ENCODE peak calls at places on chromosomes 11 and 22, in ten cellular contexts. S is effector memory CD4-positive, alpha-beta T cell; W is tibial nerve; M is astrocyte; V is iPS DF 6.9; N is uterus; G is lung; Z is IMR-90; L is adipocyte; R is transverse colon. Y is an unnamed sample. For H3K9me3, the result is how much of the 10 kb centered on the place peaks cover.

GRCh38 chr11:17526326-17526725 is 17.9 kb downstream of the USH1C start:
- DNase-seq in W (no peak), R (no peak), S (no peak), G (no peak), Z (no peak), L (no peak), M (no peak), N (no peak), V (no peak), Y (no peak)

GRCh38 chr11:106162190-106162589 is 84.7 kb downstream of the AASDHPPT start:
- DNase-seq in R (no peak), L (no peak), N (no peak), Z (no peak), W (no peak), V (no peak), M (no peak), G (no peak), S (no peak), Y (no peak)

GRCh38 chr11:68942090-68942620 is 38.5 kb downstream of the IGHMBP2 start:
- DNase-seq in N (no peak), V (no peak), M (no peak), L (peak), Z (no peak), W (no peak), G (no peak), S (no peak), R (no peak), Y (no peak)

GRCh38 chr11:1564535-1565172 is 7.4 kb downstream of the DUSP8 start:
- DNase-seq in R (peak), Z (peak), V (no peak), M (peak), S (no peak), W (no peak), G (no peak), N (peak), L (peak), Y (peak)

GRCh38 chr11:47185305-47186075 is 744 bp downstream of the PACSIN3 start:
- DNase-seq in V (no peak), W (no peak), M (no peak), N (peak), Z (peak), G (peak), L (peak), S (no peak), R (peak), Y (no peak)

GRCh38 chr22:23606204-23607131 is 25.7 kb downstream of the DRICH1 start:
- DNase-seq in Z (no peak), M (no peak), W (no peak), G (no peak), S (no peak), N (no peak), L (no peak), V (no peak), R (no peak), Y (no peak)

GRCh38 chr11:111833524-111833923 is 37.9 kb downstream of the ALG9 start:
- DNase-seq in L (peak), S (no peak), M (no peak), G (no peak), Z (no peak), V (no peak), R (no peak), W (no peak), N (no peak), Y (no peak)

GRCh38 chr11:27041141-27041869 is 690 bp downstream of the BBOX1 start:
- DNase-seq in W (no peak), G (no peak), S (no peak), L (peak), V (no peak), N (no peak), Z (no peak), R (no peak), M (no peak), Y (no peak)

GRCh38 chr11:32391965-32392553 is 43.3 kb downstream of the WT1 start:
- DNase-seq in S (no peak), N (no peak), L (no peak), M (peak), Z (peak), R (no peak), W (no peak), V (no peak), G (no peak), Y (no peak)

GRCh38 chr11:115670538-115671200 is 166.5 kb upstream of the CADM1 start:
- DNase-seq in S (no peak), Z (no peak), G (no peak), N (no peak), R (no peak), W (no peak), L (no peak), M (no peak), V (no peak), Y (no peak)

GRCh38 chr22:35987487-35987886 is 41.1 kb downstream of the RBFOX2 start:
- DNase-seq in L (no peak), W (no peak), S (no peak), M (no peak), N (no peak), Z (peak), G (no peak), R (no peak), V (no peak), Y (no peak)

GRCh38 chr11:65911682-65912568 is 6.9 kb downstream of the C11orf68 start:
- DNase-seq in N (peak), M (peak), V (no peak), L (peak), S (no peak), G (peak), R (peak), W (no peak), Z (peak), Y (peak)

GRCh38 chr11:72649215-72649976 is 24.8 kb downstream of the PDE2A start:
- DNase-seq in M (no peak), Z (no peak), G (no peak), V (no peak), N (no peak), L (no peak), R (no peak), S (no peak), W (no peak), Y (no peak)

GRCh38 chr11:66720223-66720898 is 8.7 kb downstream of the SPTBN2 start:
- DNase-seq in G (peak), N (no peak), V (peak), R (peak), S (no peak), W (no peak), M (peak), L (peak), Z (peak), Y (peak)

GRCh38 chr22:39319284-39320170 is at the start of gene RPL3:
- DNase-seq in G (peak), S (peak), W (peak), R (peak), Z (peak), V (peak), N (peak), L (peak), M (peak), Y (peak)

GRCh38 chr11:13772223-13773046 is 104.0 kb downstream of the FAR1 start:
- DNase-seq in N (no peak), G (no peak), L (peak), W (no peak), R (no peak), S (no peak), V (peak), M (peak), Z (peak), Y (no peak)

GRCh38 chr11:14350716-14351238 is 8.2 kb downstream of the RRAS2 start:
- DNase-seq in V (no peak), W (no peak), G (no peak), N (no peak), L (no peak), S (no peak), Z (peak), M (no peak), R (no peak), Y (no peak)

GRCh38 chr11:10742460-10743208 is 8.4 kb upstream of the CTR9 start:
- DNase-seq in R (no peak), S (peak), M (peak), Z (peak), G (no peak), N (peak), V (no peak), W (no peak), L (peak), Y (no peak)

GRCh38 chr22:43031617-43032016 is 16.7 kb upstream of the PACSIN2 start:
- DNase-seq in V (no peak), L (no peak), G (no peak), N (no peak), S (no peak), R (no peak), W (no peak), M (no peak), Z (no peak), Y (no peak)

GRCh38 chr11:119409731-119410130 is 13.2 kb downstream of the THY1 start:
- DNase-seq in G (no peak), S (no peak), L (no peak), Z (no peak), W (no peak), V (no peak), N (no peak), R (no peak), M (no peak), Y (no peak)

GRCh38 chr11:19777342-19778102 is 64.9 kb downstream of the NAV2 start:
- DNase-seq in W (no peak), L (peak), R (no peak), G (no peak), V (no peak), Z (peak), N (no peak), S (no peak), M (peak), Y (peak)

GRCh38 chr22:37636186-37636948 is 3.1 kb upstream of the SH3BP1 start:
- DNase-seq in R (peak), S (no peak), W (no peak), Z (peak), V (no peak), M (peak), N (no peak), L (peak), G (no peak), Y (no peak)

GRCh38 chr11:10303558-10304363 is 1.1 kb upstream of the ADM start:
- DNase-seq in S (peak), W (no peak), Z (peak), N (no peak), G (no peak), V (no peak), L (peak), M (no peak), R (peak), Y (peak)

GRCh38 chr11:8934735-8935478 is 2.2 kb upstream of the C11orf16 start:
- DNase-seq in G (no peak), V (no peak), M (peak), Z (peak), W (no peak), L (peak), S (no peak), N (no peak), R (no peak), Y (peak)

GRCh38 chr11:123437236-123437979 is 7.3 kb downstream of the GRAMD1B start:
- DNase-seq in L (no peak), R (no peak), G (no peak), Z (no peak), S (no peak), M (no peak), V (no peak), W (no peak), N (no peak), Y (no peak)

GRCh38 chr22:24807284-24807950 is 1.4 kb downstream of the SGSM1 start:
- DNase-seq in W (peak), Z (no peak), L (no peak), M (no peak), R (peak), V (no peak), N (peak), G (no peak), S (no peak), Y (no peak)

GRCh38 chr11:61345954-61346814 is 13.2 kb downstream of the TKFC start:
- DNase-seq in L (no peak), V (no peak), M (no peak), G (no peak), S (no peak), N (no peak), W (no peak), Z (no peak), R (no peak), Y (no peak)

GRCh38 chr22:24990344-24990905 is 37.9 kb downstream of the KIAA1671 start:
- DNase-seq in V (no peak), G (no peak), Z (no peak), L (no peak), N (no peak), S (no peak), R (no peak), W (no peak), M (no peak), Y (no peak)

GRCh38 chr11:15819679-15820286 is 536.6 kb downstream of the SOX6 start:
- DNase-seq in N (peak), G (peak), S (no peak), Z (peak), M (no peak), R (peak), W (peak), L (peak), V (peak), Y (peak)

GRCh38 chr22:24434472-24435322 is 7.3 kb downstream of the ADORA2A start:
- DNase-seq in M (peak), N (no peak), V (no peak), S (peak), R (peak), L (no peak), W (no peak), G (no peak), Z (no peak), Y (no peak)

GRCh38 chr22:50436841-50437341 is 37.9 kb downstream of the SBF1 start:
- DNase-seq in V (no peak), L (no peak), W (no peak), R (no peak), S (no peak), G (no peak), M (no peak), N (no peak), Z (no peak), Y (no peak)
- H3K9me3 ChIP-seq in V (under half), L (under half), W (under half), R (under half), S (under half), G (under half), M (under half), N (under half), Z (under half), Y (under half)

DNA sequence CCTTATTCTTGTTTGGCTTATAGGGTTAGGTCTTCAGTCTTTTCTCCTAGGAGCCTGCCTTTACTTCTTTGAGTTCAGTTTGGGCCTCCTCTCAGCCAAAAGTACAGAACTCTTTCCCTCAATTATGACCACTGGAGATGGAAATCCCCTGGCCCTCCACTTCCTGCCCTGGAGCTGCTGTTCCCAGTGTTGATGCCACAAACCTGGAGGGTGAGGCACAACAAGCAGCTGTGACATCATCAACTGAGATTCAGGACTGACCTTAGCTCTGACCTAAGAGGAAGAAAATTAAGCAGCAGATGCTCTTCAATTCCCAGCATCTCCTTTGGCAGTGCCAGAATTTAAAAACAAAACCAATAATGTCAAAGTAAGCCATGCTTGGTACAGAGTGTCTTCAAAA is 3.0 kb downstream of the ABTB2 start:
- DNase-seq in Z (peak), G (no peak), N (no peak), V (no peak), S (no peak), R (no peak), M (peak), W (no peak), L (no peak), Y (no peak)
- H3K4me3 ChIP-seq in Z (no peak), G (no peak), N (no peak), V (no peak), S (no peak), R (no peak), M (no peak), W (no peak), L (no peak), Y (no peak)

GRCh38 chr22:30062934-30063333 is 17.3 kb upstream of the HORMAD2 start:
- DNase-seq in Z (no peak), V (no peak), S (no peak), G (no peak), N (no peak), W (no peak), R (no peak), M (no peak), L (no peak), Y (no peak)

GRCh38 chr22:30062256-30062655 is 18.0 kb upstream of the HORMAD2 start:
- DNase-seq in M (no peak), V (no peak), N (no peak), L (no peak), R (peak), G (no peak), Z (no peak), S (no peak), W (no peak), Y (no peak)

DNA sequence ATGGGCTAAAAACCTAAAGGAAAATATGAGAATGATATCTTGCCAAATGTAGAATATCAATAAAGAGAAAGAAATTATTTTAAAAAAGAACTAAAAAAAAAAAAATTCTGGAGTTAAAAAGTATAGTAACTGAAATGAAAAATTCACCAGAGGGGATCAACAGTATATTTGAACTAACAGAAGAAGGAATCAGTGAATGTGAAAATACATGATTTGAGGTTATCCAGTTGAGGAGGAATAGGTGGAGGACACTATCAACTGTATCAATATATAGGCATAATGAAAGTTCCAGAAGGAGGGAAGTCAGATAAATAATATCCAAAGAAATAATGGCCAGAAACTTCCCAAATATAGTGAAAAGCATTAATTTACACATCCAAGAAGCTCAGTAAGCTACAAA is 16.1 kb upstream of the HORMAD2 start:
- DNase-seq in R (no peak), N (no peak), M (no peak), Z (no peak), V (no peak), L (no peak), S (no peak), G (no peak), W (no peak), Y (no peak)
- H3K9me3 ChIP-seq in R (under half), N (under half), M (under half), Z (under half), V (under half), L (under half), S (under half), G (under half), W (under half), Y (under half)

GRCh38 chr11:126669416-126669815 is 313.9 kb downstream of the ST3GAL4 start:
- DNase-seq in R (no peak), G (no peak), Z (peak), S (no peak), L (peak), M (peak), V (no peak), N (no peak), W (no peak), Y (no peak)
- H3K4me3 ChIP-seq in R (no peak), G (no peak), Z (no peak), S (no peak), L (no peak), M (no peak), V (no peak), N (no peak), W (no peak), Y (no peak)

GRCh38 chr11:48263416-48263911 is at the start of gene OR4X1:
- DNase-seq in N (no peak), G (no peak), R (no peak), L (no peak), S (no peak), W (no peak), M (no peak), V (no peak), Z (no peak), Y (no peak)
- H3K9me3 ChIP-seq in N (under half), G (under half), R (under half), L (under half), S (under half), W (under half), M (under half), V (under half), Z (under half), Y (under half)

GRCh38 chr11:94656968-94657367 is 89.8 kb downstream of the PIWIL4 start:
- DNase-seq in R (no peak), Z (no peak), L (peak), M (no peak), S (no peak), N (no peak), V (peak), G (no peak), W (no peak), Y (no peak)

GRCh38 chr11:94657629-94658028 is 90.5 kb downstream of the PIWIL4 start:
- DNase-seq in S (no peak), R (no peak), L (no peak), W (no peak), N (no peak), G (no peak), M (no peak), V (no peak), Z (no peak), Y (no peak)

GRCh38 chr11:94654201-94654600 is 87.0 kb downstream of the PIWIL4 start:
- DNase-seq in G (no peak), N (no peak), Z (no peak), L (no peak), V (no peak), W (no peak), S (no peak), M (no peak), R (no peak), Y (no peak)

GRCh38 chr11:94655291-94655690 is 88.1 kb downstream of the PIWIL4 start:
- DNase-seq in R (no peak), N (no peak), S (no peak), Z (no peak), W (no peak), V (no peak), L (no peak), G (no peak), M (no peak), Y (no peak)

DNA sequence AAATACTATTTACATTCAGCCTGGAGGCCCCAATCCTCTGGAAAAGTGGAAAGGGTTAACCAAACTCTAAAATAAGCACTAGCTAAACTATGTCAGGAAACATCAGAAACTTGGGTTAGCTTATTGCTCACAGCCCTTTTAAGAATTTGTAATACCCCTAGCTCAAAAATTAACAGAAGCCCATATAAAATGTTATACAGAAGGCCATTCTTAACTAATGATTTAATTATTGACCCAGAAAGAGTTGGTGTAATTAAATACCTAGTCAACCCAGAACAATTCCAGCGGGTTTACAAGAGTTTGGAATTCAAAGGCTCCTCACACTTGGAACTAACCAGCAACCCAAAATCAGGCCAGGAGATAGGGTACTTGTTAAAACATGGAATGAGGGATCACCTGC is 88.8 kb downstream of the PIWIL4 start:
- DNase-seq in G (no peak), V (no peak), N (no peak), L (no peak), W (no peak), M (no peak), R (no peak), S (no peak), Z (no peak), Y (no peak)
- H3K4me3 ChIP-seq in G (no peak), V (no peak), N (no peak), L (no peak), W (no peak), M (no peak), R (no peak), S (no peak), Z (no peak), Y (no peak)

Y was measured in SJSA1.